ENCODE peak calls at places on chromosomes 3 and 15, in ten cellular contexts. Z is CD4-positive, alpha-beta T cell; W is psoas muscle; F is adrenal gland; B is cardiac muscle cell; T is SK-N-SH; K is hepatocyte; I is K562; Q is neural progenitor cell; O is brain microvascular endothelial cell. C is an unnamed sample.

GRCh38 chr3:153785901-153786300 is 335.3 kb upstream of the ARHGEF26 start:
- DNase-seq in K (no peak), I (no peak), F (no peak), W (no peak), T (no peak), O (no peak), Z (no peak), B (no peak), Q (no peak), C (no peak)

GRCh38 chr3:163159306-163159705 is 1662.7 kb downstream of the OTOL1 start:
- DNase-seq in Z (no peak), Q (no peak), W (no peak), K (no peak), I (no peak), F (no peak), T (no peak), O (no peak), B (no peak), C (no peak)

GRCh38 chr3:126982125-126982521 is 792 bp upstream of the PLXNA1 start:
- DNase-seq in W (peak), B (no peak), K (no peak), Q (no peak), I (peak), T (no peak), Z (peak), F (no peak), O (no peak), C (no peak)

GRCh38 chr15:75732809-75733451 is 20.3 kb upstream of the CSPG4 start:
- DNase-seq in Q (peak), F (peak), Z (peak), I (peak), T (peak), K (peak), B (peak), O (peak), W (peak), C (peak)

GRCh38 chr15:37093480-37094410 is 6.6 kb downstream of the MEIS2 start:
- DNase-seq in F (no peak), Q (no peak), W (no peak), B (no peak), O (no peak), Z (no peak), T (no peak), I (no peak), K (peak), C (no peak)

GRCh38 chr15:74870496-74871213 is 2.5 kb downstream of the SCAMP2 start:
- DNase-seq in Z (no peak), O (no peak), B (no peak), W (no peak), T (no peak), Q (no peak), K (peak), I (no peak), F (no peak), C (peak)

GRCh38 chr3:52773361-52774065 is 2.8 kb upstream of the NEK4 start:
- DNase-seq in F (peak), I (no peak), Z (no peak), T (no peak), B (no peak), Q (no peak), W (no peak), K (no peak), O (no peak), C (no peak)

GRCh38 chr3:168002786-168003368 is 92.8 kb downstream of the GOLIM4 start:
- DNase-seq in T (no peak), Q (no peak), I (peak), Z (no peak), W (no peak), B (no peak), O (peak), K (peak), F (no peak), C (peak)

GRCh38 chr3:111750278-111750884 is 108.7 kb upstream of the PHLDB2 start:
- DNase-seq in Z (no peak), T (no peak), I (no peak), Q (no peak), K (no peak), B (no peak), F (no peak), W (no peak), O (no peak), C (peak)

GRCh38 chr3:138400651-138401070 is 33.8 kb upstream of the ESYT3 start:
- DNase-seq in T (no peak), I (no peak), Z (no peak), F (peak), W (no peak), B (peak), Q (no peak), O (no peak), K (no peak), C (no peak)

GRCh38 chr3:101676219-101676764 is 640 bp downstream of the ZBTB11 start:
- DNase-seq in O (peak), K (peak), Z (peak), F (peak), B (peak), W (peak), Q (peak), I (peak), T (peak), C (peak)

GRCh38 chr15:71256934-71257333 is 141.7 kb downstream of the THSD4 start:
- DNase-seq in W (no peak), F (no peak), Q (no peak), T (no peak), Z (no peak), K (no peak), I (peak), B (no peak), O (no peak), C (no peak)

GRCh38 chr3:21105784-21106183 is 645.2 kb downstream of the ZNF385D start:
- DNase-seq in T (no peak), I (no peak), Q (no peak), K (no peak), F (no peak), B (no peak), O (no peak), W (no peak), Z (no peak), C (no peak)

GRCh38 chr3:140244893-140245292 is 309.9 kb downstream of the CLSTN2 start:
- DNase-seq in F (no peak), O (no peak), Z (no peak), Q (no peak), I (no peak), B (peak), T (no peak), W (no peak), K (no peak), C (no peak)

GRCh38 chr3:125023833-125024560 is 31.8 kb downstream of the HEG1 start:
- DNase-seq in K (no peak), W (no peak), T (no peak), Q (no peak), I (no peak), B (no peak), F (no peak), Z (no peak), O (no peak), C (no peak)

GRCh38 chr3:125022186-125022585 is 33.6 kb downstream of the HEG1 start:
- DNase-seq in F (no peak), Q (no peak), Z (no peak), W (no peak), K (no peak), T (no peak), O (no peak), B (no peak), I (no peak), C (no peak)

GRCh38 chr3:125028657-125029056 is 27.1 kb downstream of the HEG1 start:
- DNase-seq in Q (no peak), O (no peak), I (no peak), Z (no peak), W (no peak), F (no peak), T (no peak), K (no peak), B (no peak), C (no peak)

GRCh38 chr3:125024817-125025216 is 31.0 kb downstream of the HEG1 start:
- DNase-seq in I (no peak), O (no peak), F (no peak), Z (no peak), B (peak), T (no peak), W (peak), Q (no peak), K (no peak), C (no peak)

GRCh38 chr3:125025647-125026046 is 30.1 kb downstream of the HEG1 start:
- DNase-seq in O (no peak), W (no peak), B (no peak), T (no peak), Z (no peak), Q (no peak), F (no peak), K (no peak), I (no peak), C (no peak)
- H3K27ac ChIP-seq in O (no peak), W (no peak), B (peak), T (no peak), Z (no peak), Q (no peak), F (no peak), K (no peak), I (no peak), C (no peak)

GRCh38 chr15:51782357-51782896 is 31.0 kb downstream of the TMOD2 start:
- DNase-seq in B (no peak), T (peak), Z (no peak), O (no peak), Q (peak), W (no peak), F (no peak), K (peak), I (peak), C (peak)
- TF ChIP-seq CTCF in B (peak), T (peak), Z (no peak), O (peak), Q (peak), W (no peak), F (no peak), K (peak), I (peak), C (peak)

GRCh38 chr3:120102232-120102631 is 8.0 kb upstream of the GSK3B start:
- DNase-seq in Z (no peak), W (no peak), I (no peak), O (no peak), K (no peak), B (no peak), T (no peak), F (no peak), Q (no peak), C (no peak)
- H3K27ac ChIP-seq in Z (no peak), W (no peak), I (no peak), O (no peak), K (no peak), B (peak), T (no peak), F (no peak), Q (no peak), C (peak)

DNA sequence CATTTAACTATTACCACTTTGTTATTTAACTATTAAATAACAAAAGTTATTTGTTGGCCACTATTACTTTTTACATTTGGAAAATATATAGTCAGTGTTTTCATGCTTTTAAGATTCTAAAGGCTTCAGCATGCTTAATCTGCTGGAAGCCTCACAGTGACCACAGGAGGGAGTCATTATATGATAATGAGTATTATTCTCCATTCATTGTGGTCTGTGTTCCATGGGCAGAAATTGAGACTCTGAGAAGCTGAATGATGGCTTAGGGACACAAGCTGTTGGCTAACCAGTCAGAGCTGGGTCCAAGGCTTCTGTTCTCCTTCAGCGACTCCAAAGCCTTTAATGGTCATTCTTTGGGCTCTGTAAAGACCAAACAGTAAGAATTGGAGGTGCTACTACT is 64.7 kb downstream of the BFSP2 start:
- DNase-seq in F (no peak), B (no peak), I (no peak), W (no peak), Z (no peak), K (no peak), T (peak), Q (peak), O (peak), C (peak)
- TF ChIP-seq CTCF in F (peak), B (peak), I (no peak), W (no peak), Z (no peak), K (no peak), T (peak), Q (no peak), O (peak), C (peak)